ENCODE peak calls at places on chromosomes 11 and 22, in nine cellular contexts. E, D, O, A, L, X, Q, Y and P are unnamed samples.

GRCh38 chr11:122748968-122749687 is 89.2 kb upstream of the CRTAM start:
- DNase-seq in E (no peak), D (no peak), O (no peak), A (no peak), L (peak; percentile 56), X (no peak), Q (peak; percentile 73), Y (no peak), P (no peak)

GRCh38 chr11:119445850-119446249 is 22.9 kb upstream of the THY1 start:
- DNase-seq in E (no peak), D (no peak), O (no peak), A (no peak), L (no peak), X (no peak), Q (no peak), Y (no peak), P (no peak)

GRCh38 chr11:69417211-69418085 is 64.0 kb upstream of the LINC01488 start:
- DNase-seq in E (no peak), D (no peak), O (no peak), A (no peak), L (no peak), X (no peak), Q (no peak), Y (no peak), P (no peak)

GRCh38 chr11:44524751-44525171 is 40.7 kb upstream of the CD82 start:
- DNase-seq in E (no peak), D (no peak), O (no peak), A (no peak), L (no peak), X (peak; percentile 79), Q (no peak), Y (no peak), P (no peak)

GRCh38 chr11:126607374-126607773 is 251.9 kb downstream of the ST3GAL4 start:
- DNase-seq in E (peak; percentile 83), D (peak; percentile 31), O (peak; percentile 89), A (peak; percentile 44), L (no peak), X (peak; percentile 56), Q (peak; percentile 25), Y (peak; percentile 33), P (peak; percentile 30)

GRCh38 chr22:20186183-20186870 is 35.5 kb upstream of the CCDC188 start:
- DNase-seq in E (peak; percentile 59), D (no peak), O (peak; percentile 86), A (peak; percentile 25), L (no peak), X (peak; percentile 74), Q (no peak), Y (peak; percentile 44), P (no peak)

GRCh38 chr11:92269021-92269420 is 44.4 kb downstream of the FAT3 start:
- DNase-seq in E (no peak), D (no peak), O (peak; percentile 62), A (peak; percentile 77), L (no peak), X (no peak), Q (no peak), Y (peak; percentile 4), P (peak; percentile 17)

GRCh38 chr11:662689-663274 is 25.7 kb downstream of the DRD4 start:
- DNase-seq in E (peak; percentile 92), D (peak; percentile 48), O (peak; percentile 78), A (peak; percentile 70), L (no peak), X (peak; percentile 53), Q (peak; percentile 65), Y (peak; percentile 39), P (peak; percentile 33)

GRCh38 chr11:61357894-61358239 is 3.8 kb downstream of the CYB561A3 start:
- DNase-seq in E (no peak), D (no peak), O (no peak), A (no peak), L (no peak), X (no peak), Q (no peak), Y (no peak), P (no peak)

GRCh38 chr22:31680764-31681624 is 19.0 kb upstream of the PISD start:
- DNase-seq in E (no peak), D (no peak), O (no peak), A (no peak), L (no peak), X (no peak), Q (peak; percentile 21), Y (no peak), P (no peak)

GRCh38 chr11:125990244-125990643 is 44.4 kb downstream of the VSIG10L2 start:
- DNase-seq in E (no peak), D (no peak), O (no peak), A (no peak), L (no peak), X (no peak), Q (no peak), Y (no peak), P (no peak)

GRCh38 chr11:40187092-40187403 is 1272.4 kb downstream of the LRRC4C start:
- DNase-seq in E (no peak), D (no peak), O (no peak), A (no peak), L (no peak), X (no peak), Q (no peak), Y (no peak), P (no peak)

GRCh38 chr11:35487532-35488078 is 37.8 kb downstream of the PAMR1 start:
- DNase-seq in E (peak; percentile 42), D (peak; percentile 22), O (peak; percentile 94), A (peak; percentile 48), L (no peak), X (peak; percentile 27), Q (no peak), Y (peak; percentile 7), P (no peak)

GRCh38 chr22:28129319-28129962 is 210.4 kb upstream of the PITPNB start:
- DNase-seq in E (no peak), D (no peak), O (peak; percentile 82), A (no peak), L (no peak), X (no peak), Q (no peak), Y (no peak), P (no peak)

GRCh38 chr11:637593-638507 is 781 bp downstream of the DRD4 start:
- DNase-seq in E (peak; percentile 73), D (no peak), O (peak; percentile 61), A (no peak), L (no peak), X (no peak), Q (no peak), Y (no peak), P (no peak)

DNA sequence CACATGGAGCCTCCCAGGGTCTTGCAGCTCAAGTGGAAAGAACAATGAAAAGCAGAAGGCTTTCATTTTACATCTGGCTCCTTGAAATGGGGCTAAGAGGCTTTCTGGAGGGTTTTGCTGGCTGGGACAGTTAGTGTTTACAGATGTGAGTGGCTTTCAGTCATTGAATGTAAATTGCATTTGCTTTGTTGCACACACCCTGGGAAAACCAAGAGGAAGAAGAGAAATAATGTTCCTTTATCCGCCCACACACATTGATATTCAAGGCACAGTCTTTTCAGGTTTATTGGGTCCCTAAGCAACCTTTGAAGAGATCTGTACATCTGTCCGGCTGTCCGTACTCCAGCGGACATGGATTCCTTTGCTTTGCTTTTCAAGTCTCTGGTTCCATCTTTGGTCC is 144.5 kb downstream of the SPON1 start:
- DNase-seq in E (no peak), D (no peak), O (no peak), A (no peak), L (no peak), X (no peak), Q (no peak), Y (no peak), P (no peak)
- TF ChIP-seq CTCF in E (no peak), D (no peak), O (no peak), A (no peak), L (no peak), X (no peak), Q (no peak), Y (no peak), P (no peak)

GRCh38 chr22:37922177-37922576 is 16.1 kb downstream of the MICALL1 start:
- DNase-seq in E (peak; percentile 67), D (no peak), O (no peak), A (no peak), L (no peak), X (no peak), Q (no peak), Y (no peak), P (no peak)

GRCh38 chr22:37920131-37920530 is 14.0 kb downstream of the MICALL1 start:
- DNase-seq in E (no peak), D (no peak), O (no peak), A (no peak), L (no peak), X (no peak), Q (peak; percentile 22), Y (no peak), P (no peak)

GRCh38 chr22:37913233-37913721 is 7.2 kb downstream of the MICALL1 start:
- DNase-seq in E (no peak), D (no peak), O (no peak), A (no peak), L (no peak), X (peak; percentile 52), Q (no peak), Y (no peak), P (no peak)

GRCh38 chr22:37918580-37919274 is 12.6 kb downstream of the MICALL1 start:
- DNase-seq in E (no peak), D (no peak), O (no peak), A (no peak), L (no peak), X (no peak), Q (no peak), Y (no peak), P (no peak)

GRCh38 chr22:37918149-37918548 is 12.1 kb downstream of the MICALL1 start:
- DNase-seq in E (no peak), D (no peak), O (no peak), A (no peak), L (no peak), X (no peak), Q (peak; percentile 29), Y (no peak), P (no peak)
- H3K27ac ChIP-seq in E (no peak overlapping the region), D (no peak overlapping the region), O (no peak overlapping the region), A (no peak overlapping the region), L (no peak overlapping the region), X (no peak overlapping the region), Q (no peak overlapping the region), Y (no peak overlapping the region), P (no peak overlapping the region)

DNA sequence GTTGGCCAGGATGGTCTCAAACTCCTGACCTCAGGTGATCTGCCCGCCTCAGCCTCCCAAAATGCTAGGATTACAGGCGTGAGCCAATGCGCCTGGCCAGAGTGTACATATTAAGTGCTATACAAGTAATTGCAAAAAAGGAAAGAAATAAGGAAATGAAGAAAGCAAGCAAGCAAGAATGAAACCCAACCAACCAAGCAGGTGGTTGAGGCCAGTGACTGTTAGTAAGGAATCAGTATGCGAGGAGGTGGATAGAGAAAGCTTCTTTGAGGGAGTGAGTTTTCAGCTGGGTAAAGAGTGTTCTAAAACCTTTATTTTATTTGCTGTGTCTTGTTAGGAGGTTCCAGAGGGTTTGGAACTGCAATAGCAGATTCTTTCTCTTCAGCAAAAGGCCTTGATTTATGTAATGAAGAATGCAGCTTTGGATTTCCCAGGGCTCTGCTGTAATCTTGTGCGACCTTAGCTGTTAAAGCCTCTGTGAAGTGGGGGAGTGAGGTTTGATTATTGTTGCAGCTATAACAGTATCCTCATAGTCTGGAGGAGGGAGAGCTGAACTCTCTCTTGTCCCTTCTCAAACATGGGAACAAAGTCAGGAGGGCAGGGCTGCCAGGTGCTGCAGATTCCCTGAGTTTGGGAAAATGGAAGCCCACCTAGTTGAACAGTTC is 5.7 kb downstream of the AMPD3 start:
- DNase-seq in E (no peak), D (no peak), O (no peak), A (no peak), L (no peak), X (no peak), Q (peak; percentile 44), Y (no peak), P (no peak)
- TF ChIP-seq REST in E (no peak), D (no peak), O (no peak), A (no peak), L (no peak), X (no peak), Q (no peak), Y (no peak), P (no peak)

GRCh38 chr11:43268786-43269185 is 43.0 kb upstream of the API5 start:
- DNase-seq in E (peak; percentile 21), D (no peak), O (peak; percentile 25), A (no peak), L (no peak), X (no peak), Q (no peak), Y (no peak), P (no peak)
- TF ChIP-seq CTCF in E (no peak), D (no peak), O (peak; percentile 13), A (no peak), L (no peak), X (no peak), Q (no peak), Y (no peak), P (peak; percentile 7)